ENCODE peak calls at places on chromosomes 6 and 20, in six cellular contexts. X is upper lobe of left lung, E is MM.1S, A is IMR-90, H is ovary, Q is uterus. O is an unnamed sample. For H3K27me3, the result is how much of the 10 kb centered on the place peaks cover.

GRCh38 chr6:113994934-113995342 is 24.0 kb upstream of the HDAC2 start:
- DNase-seq in H (no peak), E (peak), A (peak), X (no peak), Q (no peak), O (peak)

GRCh38 chr6:169975701-169976100 is 224.3 kb downstream of the ERMARD start:
- DNase-seq in A (no peak), Q (no peak), H (no peak), E (no peak), X (peak), O (no peak)

GRCh38 chr6:129490551-129491245 is 219.3 kb downstream of the ARHGAP18 start:
- DNase-seq in H (no peak), X (no peak), Q (peak), A (peak), E (peak), O (peak)

GRCh38 chr6:131460603-131460995 is 112.4 kb upstream of the ARG1 start:
- DNase-seq in Q (no peak), A (no peak), H (no peak), E (no peak), X (no peak), O (no peak)

GRCh38 chr20:61736751-61737310 is 328.9 kb downstream of the TAF4 start:
- DNase-seq in E (no peak), A (no peak), Q (no peak), X (no peak), H (no peak), O (no peak)

GRCh38 chr6:26388014-26388413 is 5.1 kb downstream of the BTN2A2 start:
- DNase-seq in Q (no peak), H (no peak), A (no peak), X (no peak), E (no peak), O (no peak)

GRCh38 chr20:16537025-16537665 is 36.1 kb downstream of the KIF16B start:
- DNase-seq in Q (no peak), E (no peak), H (no peak), A (no peak), X (no peak), O (no peak)

GRCh38 chr6:27161946-27162603 is 85.4 kb upstream of the PRSS16 start:
- DNase-seq in E (peak), H (no peak), A (peak), Q (no peak), X (no peak), O (no peak)

GRCh38 chr20:17808357-17808756 is 108.6 kb downstream of the BANF2 start:
- DNase-seq in X (no peak), H (peak), A (peak), Q (peak), E (no peak), O (no peak)

GRCh38 chr6:25366785-25367657 is 87.8 kb downstream of the CARMIL1 start:
- DNase-seq in X (no peak), H (no peak), E (peak), Q (no peak), A (no peak), O (peak)

GRCh38 chr6:158408552-158409130 is 96.4 kb downstream of the TULP4 start:
- DNase-seq in H (peak), Q (peak), A (peak), X (peak), E (no peak), O (no peak)

GRCh38 chr6:132354517-132355167 is 46.6 kb downstream of the MOXD1 start:
- DNase-seq in X (no peak), A (no peak), E (peak), Q (no peak), H (no peak), O (peak)

GRCh38 chr6:141152951-141153350 is 979.8 kb upstream of the GJE1 start:
- DNase-seq in X (no peak), Q (no peak), E (no peak), H (no peak), A (no peak), O (no peak)

GRCh38 chr6:12572884-12573824 is 143.4 kb upstream of the PHACTR1 start:
- DNase-seq in E (no peak), H (no peak), Q (no peak), X (no peak), A (peak), O (no peak)

GRCh38 chr20:44959082-44959895 is 908 bp downstream of the TOMM34 start:
- DNase-seq in A (peak), E (peak), H (no peak), X (no peak), Q (no peak), O (peak)

GRCh38 chr6:2478200-2478599 is 232.8 kb upstream of the GMDS start:
- DNase-seq in H (no peak), E (no peak), Q (no peak), A (peak), X (no peak), O (no peak)

GRCh38 chr6:74671558-74672025 is 534.3 kb downstream of the COL12A1 start:
- DNase-seq in A (peak), Q (no peak), X (no peak), H (no peak), E (no peak), O (no peak)

GRCh38 chr6:71394001-71394432 is 105.4 kb downstream of the OGFRL1 start:
- DNase-seq in A (peak), E (no peak), H (no peak), Q (no peak), X (no peak), O (no peak)

GRCh38 chr20:57400262-57400701 is 9.1 kb downstream of the RBM38 start:
- DNase-seq in A (no peak), X (peak), Q (no peak), H (peak), E (peak), O (no peak)

GRCh38 chr6:14008809-14009208 is 84.1 kb downstream of the RNF182 start:
- DNase-seq in Q (no peak), E (no peak), X (no peak), A (no peak), H (no peak), O (no peak)

GRCh38 chr6:37103169-37104039 is 66.5 kb upstream of the PIM1 start:
- DNase-seq in A (no peak), X (peak), E (peak), H (peak), Q (peak), O (no peak)

GRCh38 chr20:37502654-37503053 is 18.4 kb upstream of the NNAT start:
- DNase-seq in X (no peak), Q (no peak), A (no peak), H (no peak), E (no peak), O (no peak)

GRCh38 chr20:48642105-48642880 is 185.5 kb downstream of the PREX1 start:
- DNase-seq in X (no peak), Q (no peak), H (no peak), A (no peak), E (no peak), O (no peak)

GRCh38 chr6:154408906-154409500 is 52.4 kb upstream of the IPCEF1 start:
- DNase-seq in X (no peak), H (no peak), A (peak), Q (no peak), E (no peak), O (no peak)

GRCh38 chr6:17305219-17306001 is 24.2 kb downstream of the RBM24 start:
- DNase-seq in E (no peak), A (peak), H (no peak), Q (no peak), X (no peak), O (no peak)

GRCh38 chr6:41090841-41091761 is 18.3 kb downstream of the NFYA start:
- DNase-seq in E (no peak), H (no peak), X (no peak), A (peak), Q (no peak), O (no peak)

GRCh38 chr6:43790031-43790430 is 20.0 kb downstream of the VEGFA start:
- DNase-seq in Q (peak), A (no peak), X (no peak), E (no peak), H (no peak), O (no peak)

GRCh38 chr6:153312633-153313032 is 181.6 kb upstream of the RGS17 start:
- DNase-seq in A (peak), Q (no peak), X (no peak), E (peak), H (no peak), O (peak)

GRCh38 chr6:148736779-148737412 is 9.9 kb upstream of the UST start:
- DNase-seq in X (no peak), A (no peak), Q (no peak), E (no peak), H (no peak), O (no peak)

GRCh38 chr20:50153500-50154377 is at the start of gene PEDS1:
- DNase-seq in A (peak), X (peak), H (peak), Q (peak), E (peak), O (peak)

GRCh38 chr6:19896580-19897010 is 59.4 kb downstream of the ID4 start:
- DNase-seq in E (no peak), H (no peak), X (no peak), A (no peak), Q (no peak), O (no peak)

GRCh38 chr20:6160736-6161135 is 37.9 kb upstream of the FERMT1 start:
- DNase-seq in X (no peak), H (no peak), A (no peak), E (peak), Q (no peak), O (no peak)

GRCh38 chr20:62069741-62070216 is 4.1 kb upstream of the TAF4 start:
- DNase-seq in H (no peak), X (no peak), Q (peak), E (no peak), A (peak), O (no peak)

GRCh38 chr6:22071655-22072054 is 225.2 kb downstream of the PRL start:
- DNase-seq in A (peak), X (no peak), E (no peak), H (peak), Q (peak), O (no peak)

GRCh38 chr6:47098570-47098993 is 56.5 kb upstream of the ADGRF1 start:
- DNase-seq in Q (peak), H (no peak), E (no peak), A (peak), X (no peak), O (no peak)

GRCh38 chr6:99790679-99791078 is 184.0 kb downstream of the PRDM13 start:
- DNase-seq in X (no peak), H (no peak), A (no peak), Q (no peak), E (no peak), O (no peak)

GRCh38 chr6:135083992-135084915 is 29.6 kb upstream of the HBS1L start:
- DNase-seq in X (no peak), E (no peak), Q (no peak), A (no peak), H (no peak), O (no peak)

GRCh38 chr20:15760217-15760567 is 813.1 kb downstream of the KIF16B start:
- DNase-seq in H (no peak), X (no peak), Q (no peak), E (no peak), A (no peak), O (no peak)

GRCh38 chr6:14134211-14134910 is 16.8 kb downstream of the CD83 start:
- DNase-seq in H (no peak), E (no peak), A (no peak), Q (no peak), X (no peak), O (no peak)

GRCh38 chr6:5260661-5261544 is at the start of the genes FARS2 and LYRM4:
- DNase-seq in A (peak), E (peak), X (peak), Q (peak), H (peak), O (peak)
- TF ChIP-seq CTCF in A (peak), E (peak), X (peak), Q (peak), H (no peak), O (no peak)

DNA sequence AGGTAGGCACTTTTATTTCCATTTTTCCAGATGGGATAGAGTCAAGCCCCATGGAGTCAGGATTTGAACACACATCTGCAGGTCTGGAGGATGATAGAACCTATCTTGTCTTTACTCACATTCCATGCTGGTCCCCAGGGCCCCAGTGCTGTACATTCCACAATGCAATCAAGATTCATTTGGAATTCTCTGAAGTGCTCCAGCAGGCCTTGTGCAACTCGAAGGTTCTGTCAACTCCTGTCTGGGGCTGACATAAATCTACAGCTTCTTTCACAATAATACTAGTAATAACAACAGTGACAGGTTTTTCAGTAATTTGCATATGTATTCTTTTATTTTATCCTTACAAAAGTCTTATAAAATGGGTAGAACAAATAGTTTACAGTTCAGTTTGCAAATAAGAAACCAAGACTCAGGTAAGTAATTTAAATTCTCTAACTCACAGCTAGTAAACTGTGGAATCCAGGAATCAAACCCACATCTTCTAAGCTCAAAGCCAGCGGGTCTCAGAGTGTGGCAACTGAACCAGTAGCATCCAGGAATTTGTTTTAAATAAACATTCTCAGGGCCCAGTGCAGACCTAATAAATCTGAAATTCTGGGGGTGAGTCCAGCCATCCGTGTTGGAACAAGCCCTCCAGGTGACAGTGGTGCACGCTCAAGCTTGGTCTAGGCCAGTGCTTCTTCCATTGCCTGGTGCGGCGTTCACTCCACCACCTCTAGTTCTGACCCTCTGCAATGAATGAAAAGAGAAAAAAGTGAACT is 137.0 kb upstream of the TNFAIP3 start:
- DNase-seq in H (no peak), E (no peak), Q (no peak), X (no peak), A (peak), O (no peak)
- H3K27me3 ChIP-seq in H (under half), E (under half), Q (under half), X (under half), A (under half), O (under half)

DNA sequence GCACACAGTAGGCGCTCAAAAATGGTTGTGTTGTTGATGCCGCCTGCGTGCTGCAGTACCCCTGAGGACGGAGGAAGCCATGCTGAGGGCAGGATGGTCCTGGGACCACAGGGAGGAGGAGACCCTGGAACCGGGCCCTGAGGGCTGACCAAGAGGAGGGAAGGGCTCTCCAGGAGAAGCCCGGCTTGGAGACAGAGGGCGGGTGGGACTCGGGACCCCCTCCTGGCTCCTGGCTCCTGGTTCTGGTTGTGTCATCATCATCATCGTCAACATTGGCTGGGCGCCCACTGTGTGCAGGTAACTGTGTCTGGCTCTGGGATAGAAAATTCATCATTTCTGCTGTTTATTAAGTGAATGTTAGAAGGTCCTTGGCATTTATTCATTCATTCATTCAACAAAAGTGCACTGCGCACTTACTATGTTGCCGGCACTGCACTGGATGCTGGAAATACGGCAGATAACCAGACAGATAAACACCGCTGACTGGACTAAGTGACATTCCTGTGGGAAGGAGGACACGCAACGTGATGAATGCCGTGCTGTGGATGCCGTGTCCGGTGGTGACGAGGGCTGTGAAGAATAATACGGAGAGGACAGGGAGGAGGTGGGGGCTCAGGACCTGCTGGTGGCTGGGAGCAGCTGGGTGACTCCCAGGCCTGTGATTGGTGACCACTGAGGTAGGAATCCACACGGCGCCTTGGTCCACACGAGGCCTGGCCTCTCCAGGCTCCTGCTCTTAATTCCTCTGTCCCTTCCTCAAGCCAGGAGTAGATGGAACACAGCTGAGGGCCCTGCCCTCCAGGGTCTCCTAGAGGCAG is 35.3 kb downstream of the SPDEF start:
- DNase-seq in Q (no peak), A (no peak), X (no peak), H (peak), E (no peak), O (no peak)
- TF ChIP-seq CTCF in Q (no peak), A (no peak), X (no peak), H (no peak), E (no peak), O (no peak)

GRCh38 chr6:107666084-107666981 is 157.8 kb downstream of the SCML4 start:
- DNase-seq in H (no peak), A (peak), X (no peak), Q (no peak), E (no peak), O (no peak)
- H3K27me3 ChIP-seq in H (under half), A (under half), X (under half), Q (under half), E (under half), O (under half)